ENCODE peak calls at places on chromosomes 3 and 15, in four cellular contexts. One of them, this sample, is unnamed.

GRCh38 chr15:69996842-69997478 is 100.8 kb downstream of the TLE3 start:
- DNase-seq in NCI-H2171: peak
- DNase-seq in activated T-helper 1 cell treated with anti-CD3 and anti-CD28 coated beads, Interleukin-12 subunit alpha, Interleukin-12 subunit beta, Interleukin-2, Interleukin-4 antibody, amounts not matched to agents 30 ng/mL and 10 ng/mL and 1 ng/mL, durations not matched to agents 14 hours and 24 hours and 36 hours: no peak
- DNase-seq in foreskin fibroblast: no peak
- DNase-seq in this sample: no peak

GRCh38 chr3:8738639-8739038 is 5.0 kb downstream of the CAV3 start:
- DNase-seq in foreskin fibroblast: no peak
- DNase-seq in NCI-H2171: no peak
- DNase-seq in activated T-helper 1 cell treated with anti-CD3 and anti-CD28 coated beads, Interleukin-12 subunit alpha, Interleukin-12 subunit beta, Interleukin-2, Interleukin-4 antibody, amounts not matched to agents 30 ng/mL and 10 ng/mL and 1 ng/mL, durations not matched to agents 14 hours and 24 hours and 36 hours: no peak
- DNase-seq in this sample: no peak

GRCh38 chr3:112649478-112649735 is 8.5 kb upstream of the CCDC80 start:
- DNase-seq in activated T-helper 1 cell treated with anti-CD3 and anti-CD28 coated beads, Interleukin-12 subunit alpha, Interleukin-12 subunit beta, Interleukin-2, Interleukin-4 antibody, amounts not matched to agents 30 ng/mL and 10 ng/mL and 1 ng/mL, durations not matched to agents 14 hours and 24 hours and 36 hours: no peak
- DNase-seq in foreskin fibroblast: peak
- DNase-seq in NCI-H2171: no peak
- DNase-seq in this sample: no peak

GRCh38 chr15:48358681-48359152 is 27.5 kb downstream of the DUT start:
- DNase-seq in NCI-H2171: no peak
- DNase-seq in activated T-helper 1 cell treated with anti-CD3 and anti-CD28 coated beads, Interleukin-12 subunit alpha, Interleukin-12 subunit beta, Interleukin-2, Interleukin-4 antibody, amounts not matched to agents 30 ng/mL and 10 ng/mL and 1 ng/mL, durations not matched to agents 14 hours and 24 hours and 36 hours: no peak
- DNase-seq in foreskin fibroblast: peak
- DNase-seq in this sample: no peak

GRCh38 chr15:80309769-80310384 is 57.9 kb upstream of the CTXND1 start:
- DNase-seq in NCI-H2171: no peak
- DNase-seq in foreskin fibroblast: peak
- DNase-seq in activated T-helper 1 cell treated with anti-CD3 and anti-CD28 coated beads, Interleukin-12 subunit alpha, Interleukin-12 subunit beta, Interleukin-2, Interleukin-4 antibody, amounts not matched to agents 30 ng/mL and 10 ng/mL and 1 ng/mL, durations not matched to agents 14 hours and 24 hours and 36 hours: no peak
- DNase-seq in this sample: no peak

GRCh38 chr15:57647791-57648130 is 56.1 kb downstream of the MYZAP start:
- DNase-seq in foreskin fibroblast: no peak
- DNase-seq in activated T-helper 1 cell treated with anti-CD3 and anti-CD28 coated beads, Interleukin-12 subunit alpha, Interleukin-12 subunit beta, Interleukin-2, Interleukin-4 antibody, amounts not matched to agents 30 ng/mL and 10 ng/mL and 1 ng/mL, durations not matched to agents 14 hours and 24 hours and 36 hours: no peak
- DNase-seq in NCI-H2171: no peak
- DNase-seq in this sample: peak

GRCh38 chr3:179750720-179751328 is 98.0 kb downstream of the USP13 start:
- DNase-seq in foreskin fibroblast: peak
- DNase-seq in NCI-H2171: no peak
- DNase-seq in activated T-helper 1 cell treated with anti-CD3 and anti-CD28 coated beads, Interleukin-12 subunit alpha, Interleukin-12 subunit beta, Interleukin-2, Interleukin-4 antibody, amounts not matched to agents 30 ng/mL and 10 ng/mL and 1 ng/mL, durations not matched to agents 14 hours and 24 hours and 36 hours: no peak
- DNase-seq in this sample: peak

GRCh38 chr15:57941816-57942215 is 123.7 kb downstream of the ALDH1A2 start:
- DNase-seq in NCI-H2171: no peak
- DNase-seq in foreskin fibroblast: no peak
- DNase-seq in activated T-helper 1 cell treated with anti-CD3 and anti-CD28 coated beads, Interleukin-12 subunit alpha, Interleukin-12 subunit beta, Interleukin-2, Interleukin-4 antibody, amounts not matched to agents 30 ng/mL and 10 ng/mL and 1 ng/mL, durations not matched to agents 14 hours and 24 hours and 36 hours: no peak
- DNase-seq in this sample: no peak

GRCh38 chr3:185677146-185677829 is 91.2 kb downstream of the SENP2 start:
- DNase-seq in activated T-helper 1 cell treated with anti-CD3 and anti-CD28 coated beads, Interleukin-12 subunit alpha, Interleukin-12 subunit beta, Interleukin-2, Interleukin-4 antibody, amounts not matched to agents 30 ng/mL and 10 ng/mL and 1 ng/mL, durations not matched to agents 14 hours and 24 hours and 36 hours: no peak
- DNase-seq in NCI-H2171: no peak
- DNase-seq in foreskin fibroblast: peak
- DNase-seq in this sample: peak

GRCh38 chr15:40452296-40453090 is 11.7 kb downstream of the BAHD1 start:
- DNase-seq in NCI-H2171: no peak
- DNase-seq in activated T-helper 1 cell treated with anti-CD3 and anti-CD28 coated beads, Interleukin-12 subunit alpha, Interleukin-12 subunit beta, Interleukin-2, Interleukin-4 antibody, amounts not matched to agents 30 ng/mL and 10 ng/mL and 1 ng/mL, durations not matched to agents 14 hours and 24 hours and 36 hours: no peak
- DNase-seq in foreskin fibroblast: no peak
- DNase-seq in this sample: no peak

GRCh38 chr3:111850481-111850880 is 8.6 kb upstream of the PHLDB2 start:
- DNase-seq in foreskin fibroblast: peak
- DNase-seq in NCI-H2171: no peak
- DNase-seq in activated T-helper 1 cell treated with anti-CD3 and anti-CD28 coated beads, Interleukin-12 subunit alpha, Interleukin-12 subunit beta, Interleukin-2, Interleukin-4 antibody, amounts not matched to agents 30 ng/mL and 10 ng/mL and 1 ng/mL, durations not matched to agents 14 hours and 24 hours and 36 hours: no peak
- DNase-seq in this sample: no peak

GRCh38 chr3:182795383-182795782 is 2.1 kb downstream of the ATP11B start:
- DNase-seq in foreskin fibroblast: no peak
- DNase-seq in NCI-H2171: no peak
- DNase-seq in activated T-helper 1 cell treated with anti-CD3 and anti-CD28 coated beads, Interleukin-12 subunit alpha, Interleukin-12 subunit beta, Interleukin-2, Interleukin-4 antibody, amounts not matched to agents 30 ng/mL and 10 ng/mL and 1 ng/mL, durations not matched to agents 14 hours and 24 hours and 36 hours: peak
- DNase-seq in this sample: no peak

GRCh38 chr3:38565339-38566214 is 69.4 kb downstream of the EXOG start:
- DNase-seq in activated T-helper 1 cell treated with anti-CD3 and anti-CD28 coated beads, Interleukin-12 subunit alpha, Interleukin-12 subunit beta, Interleukin-2, Interleukin-4 antibody, amounts not matched to agents 30 ng/mL and 10 ng/mL and 1 ng/mL, durations not matched to agents 14 hours and 24 hours and 36 hours: no peak
- DNase-seq in NCI-H2171: no peak
- DNase-seq in foreskin fibroblast: no peak
- DNase-seq in this sample: no peak

GRCh38 chr3:33067484-33067883 is 29.5 kb downstream of the GLB1 start:
- DNase-seq in foreskin fibroblast: peak
- DNase-seq in activated T-helper 1 cell treated with anti-CD3 and anti-CD28 coated beads, Interleukin-12 subunit alpha, Interleukin-12 subunit beta, Interleukin-2, Interleukin-4 antibody, amounts not matched to agents 30 ng/mL and 10 ng/mL and 1 ng/mL, durations not matched to agents 14 hours and 24 hours and 36 hours: no peak
- DNase-seq in NCI-H2171: no peak
- DNase-seq in this sample: peak

GRCh38 chr15:76335851-76336253 is 721 bp upstream of the ISL2 start:
- DNase-seq in NCI-H2171: no peak
- DNase-seq in activated T-helper 1 cell treated with anti-CD3 and anti-CD28 coated beads, Interleukin-12 subunit alpha, Interleukin-12 subunit beta, Interleukin-2, Interleukin-4 antibody, amounts not matched to agents 30 ng/mL and 10 ng/mL and 1 ng/mL, durations not matched to agents 14 hours and 24 hours and 36 hours: no peak
- DNase-seq in foreskin fibroblast: peak
- DNase-seq in this sample: no peak

GRCh38 chr3:122350814-122351418 is 25.9 kb downstream of the CSTA start:
- DNase-seq in activated T-helper 1 cell treated with anti-CD3 and anti-CD28 coated beads, Interleukin-12 subunit alpha, Interleukin-12 subunit beta, Interleukin-2, Interleukin-4 antibody, amounts not matched to agents 30 ng/mL and 10 ng/mL and 1 ng/mL, durations not matched to agents 14 hours and 24 hours and 36 hours: no peak
- DNase-seq in foreskin fibroblast: peak
- DNase-seq in NCI-H2171: no peak
- DNase-seq in this sample: peak

GRCh38 chr3:32414527-32415202 is 23.0 kb downstream of the CMTM7 start:
- DNase-seq in NCI-H2171: no peak
- DNase-seq in activated T-helper 1 cell treated with anti-CD3 and anti-CD28 coated beads, Interleukin-12 subunit alpha, Interleukin-12 subunit beta, Interleukin-2, Interleukin-4 antibody, amounts not matched to agents 30 ng/mL and 10 ng/mL and 1 ng/mL, durations not matched to agents 14 hours and 24 hours and 36 hours: peak
- DNase-seq in foreskin fibroblast: no peak
- DNase-seq in this sample: peak

GRCh38 chr3:170728181-170728580 is 141.8 kb downstream of the RPL22L1 start:
- DNase-seq in foreskin fibroblast: no peak
- DNase-seq in NCI-H2171: no peak
- DNase-seq in activated T-helper 1 cell treated with anti-CD3 and anti-CD28 coated beads, Interleukin-12 subunit alpha, Interleukin-12 subunit beta, Interleukin-2, Interleukin-4 antibody, amounts not matched to agents 30 ng/mL and 10 ng/mL and 1 ng/mL, durations not matched to agents 14 hours and 24 hours and 36 hours: no peak
- DNase-seq in this sample: no peak

GRCh38 chr3:171847133-171847532 is 4.0 kb downstream of the TMEM212 start:
- DNase-seq in activated T-helper 1 cell treated with anti-CD3 and anti-CD28 coated beads, Interleukin-12 subunit alpha, Interleukin-12 subunit beta, Interleukin-2, Interleukin-4 antibody, amounts not matched to agents 30 ng/mL and 10 ng/mL and 1 ng/mL, durations not matched to agents 14 hours and 24 hours and 36 hours: no peak
- DNase-seq in NCI-H2171: no peak
- DNase-seq in foreskin fibroblast: no peak
- DNase-seq in this sample: no peak

GRCh38 chr3:29755416-29755815 is 474.5 kb downstream of the RBMS3 start:
- DNase-seq in NCI-H2171: no peak
- DNase-seq in foreskin fibroblast: no peak
- DNase-seq in activated T-helper 1 cell treated with anti-CD3 and anti-CD28 coated beads, Interleukin-12 subunit alpha, Interleukin-12 subunit beta, Interleukin-2, Interleukin-4 antibody, amounts not matched to agents 30 ng/mL and 10 ng/mL and 1 ng/mL, durations not matched to agents 14 hours and 24 hours and 36 hours: no peak
- DNase-seq in this sample: no peak

GRCh38 chr3:97680210-97680609 is 84.3 kb upstream of the ARL6 start:
- DNase-seq in NCI-H2171: no peak
- DNase-seq in foreskin fibroblast: no peak
- DNase-seq in activated T-helper 1 cell treated with anti-CD3 and anti-CD28 coated beads, Interleukin-12 subunit alpha, Interleukin-12 subunit beta, Interleukin-2, Interleukin-4 antibody, amounts not matched to agents 30 ng/mL and 10 ng/mL and 1 ng/mL, durations not matched to agents 14 hours and 24 hours and 36 hours: no peak
- DNase-seq in this sample: no peak

GRCh38 chr15:89680282-89680873 is 1.2 kb upstream of the PLIN1 start:
- DNase-seq in foreskin fibroblast: peak
- DNase-seq in NCI-H2171: no peak
- DNase-seq in activated T-helper 1 cell treated with anti-CD3 and anti-CD28 coated beads, Interleukin-12 subunit alpha, Interleukin-12 subunit beta, Interleukin-2, Interleukin-4 antibody, amounts not matched to agents 30 ng/mL and 10 ng/mL and 1 ng/mL, durations not matched to agents 14 hours and 24 hours and 36 hours: no peak
- DNase-seq in this sample: no peak

GRCh38 chr3:146308682-146309081 is 57.8 kb upstream of the PLSCR4 start:
- DNase-seq in activated T-helper 1 cell treated with anti-CD3 and anti-CD28 coated beads, Interleukin-12 subunit alpha, Interleukin-12 subunit beta, Interleukin-2, Interleukin-4 antibody, amounts not matched to agents 30 ng/mL and 10 ng/mL and 1 ng/mL, durations not matched to agents 14 hours and 24 hours and 36 hours: no peak
- DNase-seq in foreskin fibroblast: peak
- DNase-seq in NCI-H2171: no peak
- DNase-seq in this sample: peak

GRCh38 chr3:58529516-58530353 is 7.3 kb downstream of the ACOX2 start:
- DNase-seq in activated T-helper 1 cell treated with anti-CD3 and anti-CD28 coated beads, Interleukin-12 subunit alpha, Interleukin-12 subunit beta, Interleukin-2, Interleukin-4 antibody, amounts not matched to agents 30 ng/mL and 10 ng/mL and 1 ng/mL, durations not matched to agents 14 hours and 24 hours and 36 hours: no peak
- DNase-seq in foreskin fibroblast: no peak
- DNase-seq in NCI-H2171: no peak
- DNase-seq in this sample: no peak

GRCh38 chr3:4698125-4698821 is 205.1 kb downstream of the ITPR1 start:
- DNase-seq in activated T-helper 1 cell treated with anti-CD3 and anti-CD28 coated beads, Interleukin-12 subunit alpha, Interleukin-12 subunit beta, Interleukin-2, Interleukin-4 antibody, amounts not matched to agents 30 ng/mL and 10 ng/mL and 1 ng/mL, durations not matched to agents 14 hours and 24 hours and 36 hours: no peak
- DNase-seq in NCI-H2171: no peak
- DNase-seq in foreskin fibroblast: no peak
- DNase-seq in this sample: no peak

GRCh38 chr15:33292718-33293307 is 18.0 kb upstream of the RYR3 start:
- DNase-seq in foreskin fibroblast: peak
- DNase-seq in NCI-H2171: peak
- DNase-seq in activated T-helper 1 cell treated with anti-CD3 and anti-CD28 coated beads, Interleukin-12 subunit alpha, Interleukin-12 subunit beta, Interleukin-2, Interleukin-4 antibody, amounts not matched to agents 30 ng/mL and 10 ng/mL and 1 ng/mL, durations not matched to agents 14 hours and 24 hours and 36 hours: no peak
- DNase-seq in this sample: peak

GRCh38 chr3:141471160-141471559 is 15.7 kb upstream of the RASA2 start:
- DNase-seq in foreskin fibroblast: peak
- DNase-seq in activated T-helper 1 cell treated with anti-CD3 and anti-CD28 coated beads, Interleukin-12 subunit alpha, Interleukin-12 subunit beta, Interleukin-2, Interleukin-4 antibody, amounts not matched to agents 30 ng/mL and 10 ng/mL and 1 ng/mL, durations not matched to agents 14 hours and 24 hours and 36 hours: no peak
- DNase-seq in NCI-H2171: no peak
- DNase-seq in this sample: peak

GRCh38 chr15:99120050-99120777 is 15.3 kb downstream of the SYNM start:
- DNase-seq in foreskin fibroblast: no peak
- DNase-seq in NCI-H2171: no peak
- DNase-seq in activated T-helper 1 cell treated with anti-CD3 and anti-CD28 coated beads, Interleukin-12 subunit alpha, Interleukin-12 subunit beta, Interleukin-2, Interleukin-4 antibody, amounts not matched to agents 30 ng/mL and 10 ng/mL and 1 ng/mL, durations not matched to agents 14 hours and 24 hours and 36 hours: no peak
- DNase-seq in this sample: no peak

This sample was measured in brain microvascular endothelial cell.